ENCODE peak calls at places on chromosomes 13 and 19, in five cellular contexts. One of them, this sample, is unnamed. For H3F3A and H3K4me1, the result is how much of the 10 kb centered on the place peaks cover.

GRCh38 chr19:46821512-46822359 is 28.9 kb downstream of the AP2S1 start:
- DNase-seq in PC-3: no peak
- DNase-seq in neural progenitor cell: peak
- DNase-seq in GM23338: no peak
- DNase-seq in GM23248: no peak
- DNase-seq in this sample: no peak

GRCh38 chr19:10010247-10010691 is at the start of gene COL5A3:
- DNase-seq in neural progenitor cell: peak
- DNase-seq in GM23338: peak
- DNase-seq in GM23248: peak
- DNase-seq in PC-3: no peak
- DNase-seq in this sample: no peak

GRCh38 chr13:24178847-24179845 is 18.6 kb downstream of the SPATA13 start:
- DNase-seq in GM23338: no peak
- DNase-seq in PC-3: peak
- DNase-seq in neural progenitor cell: no peak
- DNase-seq in GM23248: peak
- DNase-seq in this sample: no peak

GRCh38 chr19:46537136-46538097 is 41.8 kb upstream of the PNMA8B start:
- DNase-seq in neural progenitor cell: peak
- DNase-seq in GM23248: peak
- DNase-seq in PC-3: peak
- DNase-seq in GM23338: peak
- DNase-seq in this sample: peak

GRCh38 chr13:106919093-106919492 is 351.2 kb upstream of the ARGLU1 start:
- DNase-seq in PC-3: no peak
- DNase-seq in GM23338: no peak
- DNase-seq in GM23248: no peak
- DNase-seq in neural progenitor cell: no peak
- DNase-seq in this sample: no peak

GRCh38 chr13:35744566-35745203 is 268.2 kb upstream of the MAB21L1 start:
- DNase-seq in PC-3: no peak
- DNase-seq in neural progenitor cell: no peak
- DNase-seq in GM23338: no peak
- DNase-seq in GM23248: no peak
- DNase-seq in this sample: no peak

GRCh38 chr13:80276371-80277289 is 64.3 kb downstream of the SPRY2 start:
- DNase-seq in neural progenitor cell: peak
- DNase-seq in GM23248: peak
- DNase-seq in GM23338: peak
- DNase-seq in PC-3: peak
- DNase-seq in this sample: peak

GRCh38 chr13:71880753-71881541 is 13.9 kb upstream of the DACH1 start:
- DNase-seq in GM23338: peak
- DNase-seq in GM23248: no peak
- DNase-seq in PC-3: peak
- DNase-seq in neural progenitor cell: no peak
- DNase-seq in this sample: peak

GRCh38 chr13:114071991-114072390 is 60.4 kb downstream of the RASA3 start:
- DNase-seq in PC-3: no peak
- DNase-seq in neural progenitor cell: no peak
- DNase-seq in GM23338: no peak
- DNase-seq in GM23248: no peak
- DNase-seq in this sample: no peak

GRCh38 chr13:81406022-81406421 is 1065.1 kb upstream of the SPRY2 start:
- DNase-seq in PC-3: no peak
- DNase-seq in GM23338: no peak
- DNase-seq in GM23248: no peak
- DNase-seq in neural progenitor cell: no peak
- DNase-seq in this sample: no peak

GRCh38 chr13:26247011-26247410 is 6.9 kb upstream of the CDK8 start:
- DNase-seq in PC-3: no peak
- DNase-seq in GM23248: no peak
- DNase-seq in neural progenitor cell: no peak
- DNase-seq in GM23338: no peak
- DNase-seq in this sample: no peak

GRCh38 chr19:46579286-46579944 is 21.7 kb upstream of the CALM3 start:
- DNase-seq in PC-3: peak
- DNase-seq in GM23338: peak
- DNase-seq in neural progenitor cell: peak
- DNase-seq in GM23248: peak
- DNase-seq in this sample: no peak

GRCh38 chr13:59352600-59352999 is 811.1 kb downstream of the DIAPH3 start:
- DNase-seq in PC-3: no peak
- DNase-seq in GM23338: no peak
- DNase-seq in neural progenitor cell: no peak
- DNase-seq in GM23248: no peak
- DNase-seq in this sample: no peak

GRCh38 chr13:59360108-59360507 is 803.6 kb downstream of the DIAPH3 start:
- DNase-seq in PC-3: no peak
- DNase-seq in GM23248: no peak
- DNase-seq in neural progenitor cell: peak
- DNase-seq in GM23338: peak
- DNase-seq in this sample: no peak

GRCh38 chr13:59354665-59355064 is 809.1 kb downstream of the DIAPH3 start:
- DNase-seq in GM23248: no peak
- DNase-seq in PC-3: no peak
- DNase-seq in neural progenitor cell: no peak
- DNase-seq in GM23338: no peak
- DNase-seq in this sample: no peak

GRCh38 chr13:59358014-59358413 is 805.7 kb downstream of the DIAPH3 start:
- DNase-seq in neural progenitor cell: no peak
- DNase-seq in GM23338: no peak
- DNase-seq in GM23248: no peak
- DNase-seq in PC-3: no peak
- DNase-seq in this sample: no peak

DNA sequence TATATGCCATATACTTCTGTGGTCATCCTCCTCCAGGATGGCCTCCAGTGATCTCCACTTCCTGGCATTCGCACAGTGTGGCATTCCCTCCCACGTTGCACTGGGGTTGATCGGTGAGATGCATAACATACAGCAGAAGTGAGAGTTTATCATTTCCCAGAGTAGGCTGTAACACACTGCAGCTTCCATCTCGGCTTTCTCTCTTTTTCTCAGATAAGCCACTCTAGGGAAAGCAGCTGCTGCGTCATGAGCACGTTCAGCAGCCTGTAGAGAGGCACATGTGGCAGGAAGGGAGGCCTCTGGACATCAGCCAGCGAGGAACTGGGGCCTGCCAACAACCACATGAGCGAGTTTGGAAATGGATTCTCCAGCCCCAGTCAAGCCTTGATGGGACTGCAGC is 807.1 kb downstream of the DIAPH3 start:
- DNase-seq in GM23248: peak
- DNase-seq in neural progenitor cell: no peak
- DNase-seq in PC-3: no peak
- DNase-seq in GM23338: no peak
- DNase-seq in this sample: no peak
- H3K27ac ChIP-seq in GM23248: no peak
- H3K27ac ChIP-seq in neural progenitor cell: no peak
- H3K27ac ChIP-seq in PC-3: no peak
- H3K27ac ChIP-seq in GM23338: no peak
- H3K27ac ChIP-seq in this sample: no peak

DNA sequence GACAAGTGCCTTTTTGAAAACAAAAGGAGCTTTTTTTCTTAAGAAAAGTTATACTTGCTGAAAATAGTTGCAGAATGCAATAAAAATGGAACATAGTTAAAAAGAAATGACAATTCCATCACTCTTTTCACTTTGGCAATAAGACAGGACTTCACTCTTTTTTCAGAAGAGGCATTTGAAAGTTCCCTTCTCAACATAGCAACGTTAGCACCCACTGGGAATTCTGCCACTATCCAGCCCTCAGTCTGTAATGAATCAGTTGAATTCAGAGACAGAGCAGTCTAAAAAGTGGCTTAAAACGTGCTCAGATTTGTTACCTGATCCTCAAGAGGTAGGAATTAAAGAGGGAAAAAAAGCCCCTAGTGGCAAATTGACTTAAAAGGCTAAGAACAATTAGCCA is 10.2 kb downstream of the RGCC start:
- DNase-seq in GM23338: peak
- DNase-seq in GM23248: no peak
- DNase-seq in PC-3: no peak
- DNase-seq in neural progenitor cell: no peak
- DNase-seq in this sample: no peak
- H3F3A ChIP-seq in GM23338: under half
- H3F3A ChIP-seq in GM23248: under half
- H3F3A ChIP-seq in PC-3: under half
- H3F3A ChIP-seq in neural progenitor cell: under half
- H3F3A ChIP-seq in this sample: under half

GRCh38 chr13:48158915-48159314 is 64.0 kb upstream of the MED4 start:
- DNase-seq in GM23248: no peak
- DNase-seq in neural progenitor cell: no peak
- DNase-seq in GM23338: no peak
- DNase-seq in PC-3: no peak
- DNase-seq in this sample: no peak
- H3K4me1 ChIP-seq in GM23248: under half
- H3K4me1 ChIP-seq in neural progenitor cell: under half
- H3K4me1 ChIP-seq in GM23338: under half
- H3K4me1 ChIP-seq in PC-3: under half
- H3K4me1 ChIP-seq in this sample: under half

GRCh38 chr13:89846890-89847585 is 1500.4 kb upstream of the MIR17HG start:
- DNase-seq in GM23248: peak
- DNase-seq in PC-3: peak
- DNase-seq in GM23338: no peak
- DNase-seq in neural progenitor cell: no peak
- DNase-seq in this sample: no peak
- H3K27ac ChIP-seq in GM23248: no peak
- H3K27ac ChIP-seq in PC-3: no peak
- H3K27ac ChIP-seq in GM23338: no peak
- H3K27ac ChIP-seq in neural progenitor cell: no peak
- H3K27ac ChIP-seq in this sample: no peak

GRCh38 chr13:112238436-112238995 is 137.6 kb upstream of the SPACA7 start:
- DNase-seq in PC-3: no peak
- DNase-seq in GM23248: no peak
- DNase-seq in neural progenitor cell: no peak
- DNase-seq in GM23338: no peak
- DNase-seq in this sample: no peak
- H3F3A ChIP-seq in PC-3: under half
- H3F3A ChIP-seq in GM23248: under half
- H3F3A ChIP-seq in neural progenitor cell: under half
- H3F3A ChIP-seq in GM23338: under half
- H3F3A ChIP-seq in this sample: under half

GRCh38 chr13:29706923-29707322 is 111.4 kb upstream of the SLC7A1 start:
- DNase-seq in neural progenitor cell: no peak
- DNase-seq in PC-3: no peak
- DNase-seq in GM23248: no peak
- DNase-seq in GM23338: no peak
- DNase-seq in this sample: no peak
- H3K4me1 ChIP-seq in neural progenitor cell: under half
- H3K4me1 ChIP-seq in PC-3: under half
- H3K4me1 ChIP-seq in GM23248: under half
- H3K4me1 ChIP-seq in GM23338: under half
- H3K4me1 ChIP-seq in this sample: under half

GRCh38 chr13:20193142-20193923 is 595 bp upstream of the GJB2 start:
- DNase-seq in GM23338: peak
- DNase-seq in PC-3: peak
- DNase-seq in GM23248: peak
- DNase-seq in neural progenitor cell: peak
- DNase-seq in this sample: no peak

GRCh38 chr13:20191902-20192469 is 752 bp downstream of the GJB2 start:
- DNase-seq in PC-3: peak
- DNase-seq in GM23338: peak
- DNase-seq in GM23248: peak
- DNase-seq in neural progenitor cell: peak
- DNase-seq in this sample: peak

GRCh38 chr13:20193924-20194631 is 1.3 kb upstream of the GJB2 start:
- DNase-seq in neural progenitor cell: peak
- DNase-seq in GM23338: peak
- DNase-seq in GM23248: peak
- DNase-seq in PC-3: no peak
- DNase-seq in this sample: no peak

GRCh38 chr13:20191311-20191901 is 1.3 kb downstream of the GJB2 start:
- DNase-seq in GM23338: peak
- DNase-seq in PC-3: peak
- DNase-seq in neural progenitor cell: no peak
- DNase-seq in GM23248: no peak
- DNase-seq in this sample: peak

DNA sequence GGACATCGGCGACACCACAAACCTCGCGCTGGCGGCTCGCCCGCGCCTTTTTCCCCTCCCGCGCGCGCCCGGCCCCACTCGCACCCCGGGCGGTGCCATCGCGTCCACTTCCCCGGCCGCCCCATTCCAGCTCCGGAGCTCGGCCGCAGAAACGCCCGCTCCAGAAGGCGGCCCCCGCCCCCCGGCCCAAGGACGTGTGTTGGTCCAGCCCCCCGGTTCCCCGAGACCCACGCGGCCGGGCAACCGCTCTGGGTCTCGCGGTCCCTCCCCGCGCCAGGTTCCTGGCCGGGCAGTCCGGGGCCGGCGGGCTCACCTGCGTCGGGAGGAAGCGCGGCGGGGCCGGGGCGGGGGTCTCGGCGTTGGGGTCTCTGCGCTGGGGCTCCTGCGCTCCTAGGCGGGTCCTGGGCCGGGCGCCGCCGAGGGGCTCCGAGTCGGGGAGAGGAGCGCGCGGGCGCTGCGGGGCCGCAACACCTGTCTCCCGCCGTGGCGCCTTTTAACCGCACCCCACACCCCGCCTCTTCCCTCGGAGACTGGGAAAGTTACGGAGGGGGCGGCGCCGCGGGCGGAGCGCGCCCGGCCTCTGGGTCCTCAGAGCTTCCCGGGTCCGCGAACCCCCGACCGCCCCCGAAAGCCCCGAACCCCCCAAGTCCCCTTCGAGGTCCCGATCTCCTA is at the start of gene GJB2:
- DNase-seq in GM23248: peak
- DNase-seq in PC-3: peak
- DNase-seq in neural progenitor cell: peak
- DNase-seq in GM23338: peak
- DNase-seq in this sample: peak
- H3K27ac ChIP-seq in GM23248: no peak
- H3K27ac ChIP-seq in PC-3: peak
- H3K27ac ChIP-seq in neural progenitor cell: no peak
- H3K27ac ChIP-seq in GM23338: no peak
- H3K27ac ChIP-seq in this sample: no peak

GRCh38 chr19:41940443-41941409 is 12.5 kb upstream of the ERFL start:
- DNase-seq in PC-3: no peak
- DNase-seq in neural progenitor cell: no peak
- DNase-seq in GM23248: peak
- DNase-seq in GM23338: peak
- DNase-seq in this sample: no peak
- H3F3A ChIP-seq in PC-3: under half
- H3F3A ChIP-seq in neural progenitor cell: under half
- H3F3A ChIP-seq in GM23248: under half
- H3F3A ChIP-seq in GM23338: under half
- H3F3A ChIP-seq in this sample: under half

DNA sequence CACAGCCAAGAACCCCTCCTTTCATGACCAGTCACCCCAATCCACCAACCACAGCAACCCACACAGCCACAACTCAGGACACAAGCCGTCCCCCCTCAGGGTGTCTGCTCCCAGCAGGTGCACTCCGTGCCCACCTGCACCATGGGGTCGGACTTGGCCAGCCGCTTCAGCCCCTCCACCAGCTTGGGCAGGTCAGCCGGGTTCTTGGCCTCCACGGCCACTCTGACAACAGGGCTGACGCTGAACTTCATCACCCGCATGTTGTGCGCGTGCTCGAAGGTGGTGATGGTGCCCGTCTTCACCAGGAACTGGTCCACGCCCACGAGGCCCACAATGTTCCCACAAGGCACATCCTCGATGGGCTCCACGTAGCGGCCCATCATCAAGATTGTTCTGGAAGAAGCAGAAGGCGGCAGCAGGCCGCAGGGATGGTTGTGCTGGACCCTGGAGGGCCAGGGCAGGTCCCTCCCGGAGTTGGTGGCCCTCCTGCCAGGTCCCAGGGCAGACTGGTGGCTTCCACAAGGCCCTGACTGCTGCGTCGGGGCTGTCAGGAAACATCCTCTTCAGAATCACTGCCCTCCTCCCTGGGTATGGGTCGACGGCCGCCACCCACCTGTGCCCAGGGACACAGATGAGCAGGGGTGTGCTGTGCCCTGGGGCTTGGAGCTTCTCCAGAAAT is 5.5 kb downstream of the EEF2 start:
- DNase-seq in GM23248: peak
- DNase-seq in PC-3: no peak
- DNase-seq in GM23338: no peak
- DNase-seq in neural progenitor cell: no peak
- DNase-seq in this sample: no peak
- H3K4me1 ChIP-seq in GM23248: under half
- H3K4me1 ChIP-seq in PC-3: under half
- H3K4me1 ChIP-seq in GM23338: under half
- H3K4me1 ChIP-seq in neural progenitor cell: under half
- H3K4me1 ChIP-seq in this sample: under half

This sample was measured in PC-9.